ENCODE peak calls at places on chromosomes 13 and 19, in six cellular contexts. J is ovary, Y is mucosa of descending colon, B is upper lobe of right lung, V is esophagus squamous epithelium, C is RWPE2. E is an unnamed sample. For H3K4me1, the result is how much of the 10 kb centered on the place peaks cover.

GRCh38 chr19:28402701-28403290 is 810.2 kb downstream of the UQCRFS1 start:
- DNase-seq in J (no peak), Y (no peak), B (no peak), V (no peak), C (no peak), E (no peak)

GRCh38 chr19:6233827-6234511 is 45.8 kb downstream of the MLLT1 start:
- DNase-seq in J (peak), Y (no peak), B (peak), V (no peak), C (peak), E (peak)

GRCh38 chr19:9839415-9839814 is 4.3 kb downstream of the PIN1 start:
- DNase-seq in J (no peak), Y (no peak), B (no peak), V (no peak), C (no peak), E (no peak)

GRCh38 chr13:99257291-99257690 is 888 bp downstream of the GPR18 start:
- DNase-seq in J (no peak), Y (no peak), B (no peak), V (no peak), C (no peak), E (no peak)

GRCh38 chr19:45809643-45810159 is 5.4 kb downstream of the RSPH6A start:
- DNase-seq in J (no peak), Y (peak), B (no peak), V (no peak), C (no peak), E (no peak)

GRCh38 chr19:13260883-13261653 is 110.9 kb downstream of the IER2 start:
- DNase-seq in J (no peak), Y (peak), B (no peak), V (no peak), C (no peak), E (no peak)

GRCh38 chr13:30581582-30581981 is 36.1 kb upstream of the USPL1 start:
- DNase-seq in J (no peak), Y (peak), B (no peak), V (no peak), C (no peak), E (no peak)

GRCh38 chr13:100534911-100535310 is 53.7 kb downstream of the GGACT start:
- DNase-seq in J (no peak), Y (no peak), B (no peak), V (no peak), C (no peak), E (no peak)

GRCh38 chr13:51626749-51627148 is 42.5 kb downstream of the WDFY2 start:
- DNase-seq in J (no peak), Y (no peak), B (no peak), V (no peak), C (no peak), E (no peak)

GRCh38 chr19:5321851-5322681 is 18.5 kb downstream of the PTPRS start:
- DNase-seq in J (no peak), Y (no peak), B (no peak), V (no peak), C (no peak), E (no peak)

GRCh38 chr13:99087954-99088491 is 110.2 kb upstream of the DOCK9 start:
- DNase-seq in J (no peak), Y (peak), B (peak), V (no peak), C (no peak), E (no peak)

GRCh38 chr19:15622991-15623390 is 8.0 kb downstream of the CYP4F8 start:
- DNase-seq in J (no peak), Y (peak), B (no peak), V (no peak), C (no peak), E (no peak)

GRCh38 chr13:49517461-49517860 is 21.7 kb downstream of the PHF11 start:
- DNase-seq in J (no peak), Y (no peak), B (no peak), V (no peak), C (no peak), E (no peak)

GRCh38 chr19:43636121-43636683 is 3.4 kb downstream of the CADM4 start:
- DNase-seq in J (no peak), Y (no peak), B (no peak), V (no peak), C (no peak), E (no peak)

GRCh38 chr19:48403606-48404005 is 10.1 kb downstream of the GRIN2D start:
- DNase-seq in J (no peak), Y (peak), B (no peak), V (no peak), C (no peak), E (no peak)

GRCh38 chr13:98821372-98822237 is 69.1 kb upstream of the SLC15A1 start:
- DNase-seq in J (no peak), Y (peak), B (no peak), V (no peak), C (no peak), E (no peak)

GRCh38 chr13:84607614-84608013 is 725.3 kb upstream of the SLITRK1 start:
- DNase-seq in J (no peak), Y (no peak), B (no peak), V (no peak), C (no peak), E (no peak)

GRCh38 chr19:35332817-35333216 is 3.8 kb downstream of the CD22 start:
- DNase-seq in J (no peak), Y (no peak), B (no peak), V (no peak), C (no peak), E (no peak)

GRCh38 chr19:10510301-10510802 is 6.9 kb downstream of the S1PR5 start:
- DNase-seq in J (no peak), Y (peak), B (no peak), V (no peak), C (no peak), E (no peak)

GRCh38 chr13:33090755-33091454 is 74.7 kb downstream of the KL start:
- DNase-seq in J (no peak), Y (no peak), B (no peak), V (no peak), C (no peak), E (no peak)

GRCh38 chr19:10471909-10472308 is 31.2 kb downstream of the KEAP1 start:
- DNase-seq in J (no peak), Y (no peak), B (no peak), V (no peak), C (no peak), E (no peak)

GRCh38 chr13:106101201-106101600 is 434.3 kb downstream of the EFNB2 start:
- DNase-seq in J (no peak), Y (no peak), B (no peak), V (no peak), C (no peak), E (no peak)

GRCh38 chr19:23554548-23554947 is 132.5 kb downstream of the ZNF675 start:
- DNase-seq in J (no peak), Y (no peak), B (no peak), V (no peak), C (peak), E (no peak)

GRCh38 chr13:111903143-111903542 is 163.8 kb upstream of the SOX1 start:
- DNase-seq in J (no peak), Y (no peak), B (no peak), V (no peak), C (no peak), E (no peak)

GRCh38 chr13:40370662-40371061 is 295.8 kb downstream of the FOXO1 start:
- DNase-seq in J (no peak), Y (no peak), B (no peak), V (no peak), C (no peak), E (no peak)

GRCh38 chr19:40303765-40304164 is 18.6 kb upstream of the AKT2 start:
- DNase-seq in J (no peak), Y (no peak), B (no peak), V (no peak), C (no peak), E (no peak)

GRCh38 chr13:30832845-30833332 is 73.2 kb upstream of the MEDAG start:
- DNase-seq in J (peak), Y (peak), B (peak), V (no peak), C (peak), E (peak)

GRCh38 chr13:110044521-110045200 is 258.3 kb upstream of the IRS2 start:
- DNase-seq in J (no peak), Y (no peak), B (no peak), V (no peak), C (no peak), E (no peak)

GRCh38 chr13:43469791-43470190 is 317.0 kb downstream of the ENOX1 start:
- DNase-seq in J (no peak), Y (no peak), B (no peak), V (no peak), C (no peak), E (no peak)

GRCh38 chr19:33740811-33741396 is 55.8 kb upstream of the KCTD15 start:
- DNase-seq in J (no peak), Y (peak), B (peak), V (no peak), C (no peak), E (no peak)

GRCh38 chr13:79404985-79405384 is 1.1 kb downstream of the RBM26 start:
- DNase-seq in J (no peak), Y (no peak), B (no peak), V (no peak), C (no peak), E (no peak)

GRCh38 chr19:16627928-16628182 is 149 bp downstream of the MED26 start:
- DNase-seq in J (no peak), Y (no peak), B (no peak), V (no peak), C (no peak), E (no peak)

GRCh38 chr19:32287811-32288227 is 57.6 kb upstream of the ZNF507 start:
- DNase-seq in J (peak), Y (peak), B (peak), V (no peak), C (no peak), E (peak)

GRCh38 chr13:101146101-101146898 is 270.0 kb downstream of the NALCN start:
- DNase-seq in J (no peak), Y (no peak), B (no peak), V (no peak), C (no peak), E (no peak)

GRCh38 chr13:112346173-112346898 is 29.8 kb upstream of the SPACA7 start:
- DNase-seq in J (no peak), Y (no peak), B (no peak), V (no peak), C (no peak), E (no peak)

GRCh38 chr19:35718345-35719041 is 690 bp downstream of the KMT2B start:
- DNase-seq in J (peak), Y (peak), B (peak), V (no peak), C (peak), E (peak)

GRCh38 chr19:590396-590745 is 690 bp downstream of the HCN2 start:
- DNase-seq in J (no peak), Y (no peak), B (no peak), V (no peak), C (no peak), E (no peak)

GRCh38 chr13:43061496-43062280 is 38.3 kb downstream of the DNAJC15 start:
- DNase-seq in J (no peak), Y (no peak), B (no peak), V (no peak), C (no peak), E (no peak)

GRCh38 chr13:33206425-33206824 is 79.1 kb downstream of the STARD13 start:
- DNase-seq in J (no peak), Y (no peak), B (no peak), V (no peak), C (no peak), E (no peak)

GRCh38 chr13:93788456-93788855 is 561.8 kb downstream of the GPC6 start:
- DNase-seq in J (no peak), Y (no peak), B (no peak), V (no peak), C (no peak), E (no peak)

GRCh38 chr19:47122359-47123335 is 8.0 kb upstream of the SAE1 start:
- DNase-seq in J (no peak), Y (no peak), B (no peak), V (no peak), C (no peak), E (no peak)

GRCh38 chr19:47125669-47125938 is 5.0 kb upstream of the SAE1 start:
- DNase-seq in J (no peak), Y (no peak), B (no peak), V (no peak), C (no peak), E (no peak)

GRCh38 chr19:47129579-47129978 is 1.1 kb upstream of the SAE1 start:
- DNase-seq in J (no peak), Y (no peak), B (no peak), V (no peak), C (no peak), E (no peak)

GRCh38 chr19:47123406-47123805 is 7.2 kb upstream of the SAE1 start:
- DNase-seq in J (no peak), Y (no peak), B (no peak), V (no peak), C (no peak), E (no peak)

DNA sequence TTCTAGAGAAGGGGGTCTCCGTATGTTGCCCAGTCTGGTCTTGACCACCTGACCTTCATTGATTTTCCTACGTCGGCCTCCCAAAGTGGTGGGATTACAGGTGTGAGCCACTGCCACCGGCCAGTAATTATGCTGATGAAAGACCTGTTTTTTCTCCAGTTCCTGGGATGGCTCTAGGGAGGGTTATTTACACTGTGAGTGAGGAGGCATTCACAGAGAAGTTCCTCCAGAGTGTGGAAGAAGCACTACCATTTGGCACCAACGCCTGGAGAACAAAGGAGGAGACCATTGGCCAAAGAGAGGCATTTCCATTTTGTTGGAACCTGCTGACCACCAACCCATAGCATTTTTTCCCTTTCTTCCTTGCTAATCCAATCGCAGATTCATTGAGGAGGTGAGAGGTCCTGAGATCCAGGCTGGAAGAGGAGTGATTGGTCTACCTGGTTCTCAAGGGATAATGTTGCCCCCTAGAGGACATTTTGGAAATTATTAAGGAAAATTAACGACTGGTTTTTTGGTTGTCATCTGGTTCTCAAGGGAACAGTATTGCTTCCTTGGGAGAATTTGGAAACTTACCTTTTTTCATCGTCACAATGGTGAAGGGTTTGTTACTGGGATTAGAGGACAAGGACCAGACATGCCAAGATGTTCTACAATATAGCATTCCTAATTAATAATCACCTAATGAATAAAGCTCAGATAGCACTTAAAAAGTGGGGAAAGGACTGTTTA is 5.5 kb upstream of the SAE1 start:
- DNase-seq in J (no peak), Y (no peak), B (no peak), V (no peak), C (no peak), E (no peak)
- TF ChIP-seq CTCF in J (peak), Y (no peak), B (peak), V (peak), C (peak), E (peak)

DNA sequence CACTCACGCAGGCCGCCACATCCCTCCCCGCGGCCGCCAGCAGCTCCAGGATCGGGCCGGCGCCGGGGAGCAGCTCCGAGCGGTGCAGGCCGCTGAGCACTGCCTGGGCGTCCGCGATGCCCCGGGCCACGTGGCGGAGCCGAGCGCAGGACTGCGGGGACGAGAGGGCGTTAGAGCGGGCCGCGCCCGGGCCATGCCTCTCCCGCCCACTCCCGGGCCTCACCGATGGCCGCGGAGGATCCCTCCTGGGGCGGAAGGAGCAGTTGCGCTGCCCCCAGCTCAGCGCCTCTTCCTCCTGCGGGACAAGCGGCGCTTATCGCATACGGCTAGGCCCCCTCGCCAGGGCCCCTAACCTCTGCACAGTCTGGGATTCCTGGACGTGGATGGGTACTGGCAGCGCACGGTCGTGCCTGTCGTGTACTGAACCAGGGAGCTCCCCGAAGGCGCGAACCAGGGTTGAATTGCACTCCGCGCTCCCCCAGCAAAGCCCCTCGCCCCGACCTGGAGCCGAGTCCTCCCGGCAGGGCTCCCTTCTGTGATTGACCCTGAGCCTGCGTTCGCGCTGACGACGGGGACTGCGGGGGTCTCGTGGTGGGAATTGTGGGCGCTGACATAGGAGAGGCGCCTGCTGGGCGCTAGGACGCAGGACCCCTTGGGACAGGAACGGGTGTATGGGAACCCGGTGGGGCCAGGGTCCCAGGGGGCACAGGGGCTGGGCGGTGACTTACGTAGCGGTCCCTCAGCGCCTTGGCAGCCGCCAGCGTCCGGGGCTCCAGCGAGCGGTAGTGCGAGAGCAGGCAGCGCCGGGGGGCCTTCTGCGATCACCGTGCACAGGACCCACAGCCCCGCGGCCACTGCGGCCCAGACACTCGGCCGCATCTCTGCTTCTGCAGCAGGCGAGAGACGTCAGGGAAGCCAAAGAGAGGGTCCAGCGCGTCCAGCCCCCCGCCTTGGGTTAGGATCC is 673 bp downstream of the IFNL4 start:
- DNase-seq in J (no peak), Y (no peak), B (peak), V (no peak), C (no peak), E (no peak)
- H3K4me1 ChIP-seq in J (under half), Y (under half), B (under half), V (under half), C (under half), E (under half)

GRCh38 chr19:19385131-19385899 is 20.2 kb upstream of the GATAD2A start:
- DNase-seq in J (peak), Y (peak), B (peak), V (peak), C (peak), E (peak)
- TF ChIP-seq CTCF in J (peak), Y (no peak), B (peak), V (peak), C (no peak), E (peak)

DNA sequence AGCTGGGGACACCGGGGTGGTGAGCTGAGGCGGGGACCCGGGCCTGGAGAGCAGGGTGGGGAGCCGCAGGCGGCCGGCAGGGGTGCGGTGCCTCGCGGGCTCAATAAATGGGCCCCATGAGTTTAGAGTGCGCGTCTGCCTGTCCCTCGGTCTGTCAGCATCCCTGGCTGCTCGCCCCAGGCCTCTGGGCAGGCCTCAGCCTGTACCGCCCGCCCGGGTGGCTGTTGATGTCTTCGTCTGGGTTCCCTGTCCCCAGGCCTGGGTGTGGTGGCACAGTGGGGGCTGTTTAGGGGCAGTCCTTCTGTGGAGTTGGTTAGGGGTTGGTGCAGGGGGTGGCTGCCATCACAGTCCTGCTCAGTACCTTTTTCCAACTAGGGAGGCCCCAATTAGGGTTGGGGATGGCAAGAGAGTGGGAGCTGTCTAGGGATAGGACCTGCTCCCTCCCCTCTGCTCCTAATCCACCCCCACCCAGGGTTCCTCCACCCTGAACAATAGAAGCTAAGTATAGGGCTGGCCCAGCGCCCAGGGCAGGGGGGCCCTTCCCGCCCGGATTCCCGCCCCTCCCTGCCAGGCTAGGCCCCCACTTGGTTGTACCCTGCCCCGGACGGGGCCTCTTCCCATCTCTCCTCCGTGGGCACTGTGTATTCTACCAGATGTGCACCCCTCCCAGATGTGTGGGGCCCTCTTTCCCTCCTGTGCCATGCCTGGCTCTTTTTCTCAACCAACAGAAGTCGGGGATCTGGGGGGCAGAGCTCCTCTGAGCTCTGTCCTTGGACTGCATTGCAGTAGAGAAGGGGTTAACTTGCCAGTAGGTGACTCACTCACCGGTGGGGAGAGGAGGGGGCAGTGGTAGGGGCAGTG is 12.4 kb downstream of the CIC start:
- DNase-seq in J (peak), Y (no peak), B (no peak), V (no peak), C (peak), E (peak)
- H3K4me1 ChIP-seq in J (under half), Y (half or more), B (half or more), V (half or more), C (under half), E (half or more)

GRCh38 chr13:113862766-113863510 is 938 bp downstream of the GAS6 start:
- DNase-seq in J (peak), Y (peak), B (peak), V (no peak), C (peak), E (peak)
- TF ChIP-seq CTCF in J (no peak), Y (no peak), B (no peak), V (no peak), C (no peak), E (no peak)

GRCh38 chr13:45339399-45339798 is 1.6 kb downstream of the TPT1 start:
- DNase-seq in J (no peak), Y (no peak), B (no peak), V (no peak), C (no peak), E (no peak)
- H3K4me1 ChIP-seq in J (under half), Y (under half), B (half or more), V (under half), C (under half), E (half or more)